ENCODE peak calls at places on chromosome X, in six cellular contexts. K, I, H, E, J and Q are unnamed samples. For H3K4me1, the result is how much of the 10 kb centered on the place peaks cover.

GRCh38 chrX:138519296-138519695 is 192.2 kb downstream of the FGF13 start:
- DNase-seq in H (no peak), K (no peak), I (no peak), E (no peak), J (no peak), Q (no peak)

GRCh38 chrX:45164021-45164621 is 36.6 kb downstream of the DIPK2B start:
- DNase-seq in H (peak), E (no peak), I (no peak), K (no peak), J (no peak), Q (no peak)

GRCh38 chrX:50594788-50595187 is 124.2 kb upstream of the DGKK start:
- DNase-seq in I (no peak), J (no peak), K (no peak), H (no peak), E (no peak), Q (no peak)

GRCh38 chrX:136086521-136086920 is 60.8 kb upstream of the FHL1 start:
- DNase-seq in K (no peak), I (no peak), J (no peak), E (no peak), H (no peak), Q (no peak)

GRCh38 chrX:72018277-72019112 is 107.8 kb downstream of the NHSL2 start:
- DNase-seq in H (peak), J (peak), E (peak), K (peak), I (peak), Q (peak)

GRCh38 chrX:82218361-82218760 is 1016.5 kb downstream of the SH3BGRL start:
- DNase-seq in K (no peak), H (no peak), J (no peak), E (no peak), I (no peak), Q (no peak)

GRCh38 chrX:135421932-135422809 is at the start of gene SMIM10L2A:
- DNase-seq in E (no peak), J (peak), H (no peak), I (no peak), K (no peak), Q (no peak)

GRCh38 chrX:57607295-57608187 is 15.7 kb downstream of the ZXDB start:
- DNase-seq in J (no peak), E (no peak), K (no peak), H (no peak), I (no peak), Q (no peak)

GRCh38 chrX:47283015-47283771 is 50.4 kb downstream of the USP11 start:
- DNase-seq in E (no peak), J (no peak), I (no peak), K (no peak), H (no peak), Q (no peak)

GRCh38 chrX:150049647-150050046 is 111.4 kb upstream of the EOLA2 start:
- DNase-seq in J (no peak), I (no peak), K (no peak), H (no peak), E (no peak), Q (no peak)

GRCh38 chrX:71606536-71607216 is 11.6 kb downstream of the CXCR3 start:
- DNase-seq in J (peak), H (no peak), E (no peak), I (no peak), K (no peak), Q (no peak)

GRCh38 chrX:51825432-51825831 is 68.0 kb upstream of the MAGED1 start:
- DNase-seq in E (no peak), K (no peak), I (no peak), H (no peak), J (no peak), Q (no peak)

GRCh38 chrX:42606591-42606990 is 171.4 kb downstream of the PPP1R2C start:
- DNase-seq in E (no peak), H (no peak), K (no peak), I (no peak), J (no peak), Q (no peak)

GRCh38 chrX:136909706-136910564 is 29.4 kb upstream of the RBMX start:
- DNase-seq in H (peak), J (peak), E (peak), K (peak), I (peak), Q (peak)

GRCh38 chrX:138745215-138745614 is 33.7 kb upstream of the FGF13 start:
- DNase-seq in K (no peak), E (no peak), J (no peak), H (no peak), I (peak), Q (no peak)

GRCh38 chrX:150465856-150466775 is 102.3 kb upstream of the MTM1 start:
- DNase-seq in H (no peak), K (no peak), J (no peak), I (no peak), E (no peak), Q (no peak)

GRCh38 chrX:44572340-44572938 is 29.8 kb upstream of the FUNDC1 start:
- DNase-seq in I (no peak), K (no peak), H (no peak), J (no peak), E (no peak), Q (no peak)

GRCh38 chrX:44914532-44915198 is 41.7 kb downstream of the KDM6A start:
- DNase-seq in I (no peak), H (no peak), J (no peak), E (no peak), K (no peak), Q (no peak)

GRCh38 chrX:45745479-45745878 is 544.8 kb upstream of the DIPK2B start:
- DNase-seq in I (no peak), E (no peak), H (no peak), J (no peak), K (no peak), Q (no peak)

GRCh38 chrX:129472116-129472515 is 51.2 kb downstream of the SMARCA1 start:
- DNase-seq in I (no peak), K (no peak), H (no peak), J (no peak), E (no peak), Q (no peak)

GRCh38 chrX:72609313-72609712 is 36.7 kb upstream of the HDAC8 start:
- DNase-seq in K (no peak), I (no peak), J (no peak), E (no peak), H (no peak), Q (no peak)

GRCh38 chrX:65673857-65674350 is 6.5 kb downstream of the MSN start:
- DNase-seq in H (no peak), J (no peak), I (no peak), E (no peak), K (no peak), Q (no peak)

GRCh38 chrX:65674351-65674893 is 7.0 kb downstream of the MSN start:
- DNase-seq in K (no peak), E (no peak), H (no peak), I (no peak), J (no peak), Q (no peak)

GRCh38 chrX:65671966-65672365 is 4.5 kb downstream of the MSN start:
- DNase-seq in I (no peak), H (no peak), J (no peak), E (no peak), K (no peak), Q (no peak)

GRCh38 chrX:65668362-65669310 is 1.2 kb downstream of the MSN start:
- DNase-seq in H (peak), K (peak), E (peak), J (peak), I (peak), Q (peak)

DNA sequence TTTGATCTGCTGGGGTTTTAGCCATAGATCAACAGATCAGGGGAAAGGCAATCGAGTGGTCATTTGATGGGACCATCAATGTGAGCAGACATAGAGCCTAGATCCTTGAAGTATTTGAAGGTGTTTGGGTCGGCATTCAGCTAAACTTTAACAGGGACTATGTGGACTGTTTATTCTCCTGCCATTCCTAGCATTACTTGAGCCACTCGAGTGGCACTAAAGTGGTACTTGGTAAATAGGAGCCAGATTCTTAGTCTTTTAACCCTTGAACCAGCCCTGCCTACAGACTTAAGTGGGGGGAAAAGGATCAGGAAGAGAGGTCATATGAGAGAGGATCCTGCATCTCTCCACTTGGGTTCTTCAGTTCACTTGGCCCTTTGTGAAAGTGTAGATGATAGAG is 3.8 kb downstream of the MSN start:
- DNase-seq in E (no peak), H (no peak), K (no peak), I (no peak), J (no peak), Q (no peak)
- H3K4me1 ChIP-seq in E (under half), H (under half), K (under half), I (under half), J (under half), Q (under half)

GRCh38 chrX:153645151-153645550 is 1.9 kb upstream of the DUSP9 start:
- DNase-seq in H (no peak), E (peak), K (no peak), J (no peak), I (no peak), Q (no peak)

GRCh38 chrX:153644356-153645125 is 2.5 kb upstream of the DUSP9 start:
- DNase-seq in I (no peak), K (no peak), E (peak), J (no peak), H (peak), Q (no peak)

GRCh38 chrX:153642655-153643430 is 4.2 kb upstream of the DUSP9 start:
- DNase-seq in I (no peak), H (no peak), J (peak), E (peak), K (no peak), Q (no peak)

GRCh38 chrX:153642313-153642654 is 4.7 kb upstream of the DUSP9 start:
- DNase-seq in H (no peak), E (peak), J (no peak), K (no peak), I (no peak), Q (no peak)

GRCh38 chrX:153643431-153644351 is 3.3 kb upstream of the DUSP9 start:
- DNase-seq in J (peak), I (no peak), K (no peak), H (peak), E (peak), Q (no peak)
- TF ChIP-seq CTCF in J (no peak), I (no peak), K (no peak), H (no peak), E (no peak), Q (no peak)

DNA sequence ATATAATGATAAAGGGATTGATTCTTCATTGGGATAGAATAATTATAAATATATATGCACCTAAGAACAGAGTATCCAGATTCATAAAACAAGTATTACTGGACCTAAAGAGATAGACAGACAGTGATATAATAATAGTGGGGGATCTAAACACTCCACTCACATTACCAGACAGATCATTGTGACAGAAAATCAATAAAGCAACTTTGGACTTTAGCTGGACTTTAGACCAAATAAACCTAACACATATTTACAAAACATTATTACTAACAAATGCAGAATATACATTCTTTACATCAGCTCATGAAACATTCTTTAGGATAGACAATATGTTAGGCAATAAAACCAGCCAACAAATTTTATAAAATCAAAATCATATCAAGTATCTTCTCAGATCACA is 14.6 kb downstream of the AGTR2 start:
- DNase-seq in J (no peak), K (no peak), E (no peak), H (no peak), I (no peak), Q (no peak)
- H3K4me1 ChIP-seq in J (under half), K (under half), E (under half), H (under half), I (under half), Q (under half)

GRCh38 chrX:118337687-118338086 is 8.2 kb upstream of the WDR44 start:
- DNase-seq in I (no peak), H (no peak), K (no peak), J (no peak), E (no peak), Q (no peak)

DNA sequence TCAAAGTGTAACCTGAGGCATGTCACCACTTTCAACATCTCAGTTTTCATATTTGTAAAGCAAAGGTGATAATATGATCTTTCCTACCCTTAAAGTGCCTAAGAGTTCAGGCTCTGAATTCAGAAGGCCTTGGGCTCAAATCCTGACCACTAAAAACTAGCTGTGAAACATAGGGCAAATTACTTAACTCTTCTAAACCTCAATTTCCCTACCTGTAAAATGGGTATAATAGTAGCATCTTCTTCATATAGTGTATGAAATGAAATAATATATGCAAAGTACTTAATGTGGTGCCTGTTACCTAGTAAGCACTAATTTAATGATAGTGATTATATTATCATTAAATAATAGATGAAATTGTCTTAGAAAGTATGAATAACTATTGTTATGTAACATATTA is 7.0 kb upstream of the WDR44 start:
- DNase-seq in E (no peak), K (no peak), I (no peak), J (no peak), H (no peak), Q (no peak)
- TF ChIP-seq CTCF in E (no peak), K (no peak), I (no peak), J (no peak), H (no peak), Q (no peak)

GRCh38 chrX:9730752-9731151 is 34.9 kb downstream of the GPR143 start:
- DNase-seq in E (no peak), H (no peak), I (no peak), K (no peak), J (no peak), Q (no peak)
- H3K4me1 ChIP-seq in E (under half), H (under half), I (under half), K (under half), J (under half), Q (under half)